ENCODE peak calls at places on chromosomes 5 and 9, in eight cellular contexts. One of them, this sample, is unnamed.

GRCh38 chr9:72149231-72149975 is at the start of gene GDA:
- DNase-seq in trophoblast cell: peak; percentile 76
- DNase-seq in gastrocnemius medialis: no peak
- DNase-seq in MM.1S: no peak
- DNase-seq in HAP-1: no peak
- DNase-seq in neural progenitor cell: peak; percentile 66
- DNase-seq in sigmoid colon: no peak
- DNase-seq in GM12878: no peak
- DNase-seq in this sample: no peak

GRCh38 chr5:172361566-172362238 is 78.1 kb upstream of the UBTD2 start:
- DNase-seq in trophoblast cell: peak; percentile 99
- DNase-seq in gastrocnemius medialis: peak; percentile 24
- DNase-seq in MM.1S: no peak
- DNase-seq in HAP-1: no peak
- DNase-seq in neural progenitor cell: no peak
- DNase-seq in sigmoid colon: no peak
- DNase-seq in GM12878: peak; percentile 55
- DNase-seq in this sample: no peak

GRCh38 chr5:137572042-137572695 is 73.0 kb upstream of the SPOCK1 start:
- DNase-seq in trophoblast cell: no peak
- DNase-seq in gastrocnemius medialis: no peak
- DNase-seq in MM.1S: no peak
- DNase-seq in HAP-1: no peak
- DNase-seq in neural progenitor cell: no peak
- DNase-seq in sigmoid colon: no peak
- DNase-seq in GM12878: no peak
- DNase-seq in this sample: no peak

GRCh38 chr5:24163091-24163490 is 481.7 kb downstream of the CDH10 start:
- DNase-seq in trophoblast cell: peak; percentile 95
- DNase-seq in gastrocnemius medialis: no peak
- DNase-seq in MM.1S: no peak
- DNase-seq in HAP-1: no peak
- DNase-seq in neural progenitor cell: no peak
- DNase-seq in sigmoid colon: no peak
- DNase-seq in GM12878: no peak
- DNase-seq in this sample: no peak

GRCh38 chr5:168288349-168289245 is 2.8 kb upstream of the WWC1 start:
- DNase-seq in trophoblast cell: peak; percentile 97
- DNase-seq in gastrocnemius medialis: no peak
- DNase-seq in MM.1S: no peak
- DNase-seq in HAP-1: no peak
- DNase-seq in neural progenitor cell: peak; percentile 35
- DNase-seq in sigmoid colon: no peak
- DNase-seq in GM12878: no peak
- DNase-seq in this sample: no peak

GRCh38 chr5:27748847-27749246 is 710.5 kb upstream of the CDH9 start:
- DNase-seq in trophoblast cell: peak; percentile 8
- DNase-seq in gastrocnemius medialis: no peak
- DNase-seq in MM.1S: no peak
- DNase-seq in HAP-1: no peak
- DNase-seq in neural progenitor cell: no peak
- DNase-seq in sigmoid colon: no peak
- DNase-seq in GM12878: no peak
- DNase-seq in this sample: no peak

GRCh38 chr5:169161022-169161680 is 139.8 kb downstream of the SLIT3 start:
- DNase-seq in trophoblast cell: peak; percentile 67
- DNase-seq in gastrocnemius medialis: peak; percentile 6
- DNase-seq in MM.1S: no peak
- DNase-seq in HAP-1: no peak
- DNase-seq in neural progenitor cell: peak; percentile 79
- DNase-seq in sigmoid colon: peak; percentile 82
- DNase-seq in GM12878: no peak
- DNase-seq in this sample: peak; percentile 71

GRCh38 chr5:38023799-38024198 is 184.0 kb upstream of the GDNF start:
- DNase-seq in trophoblast cell: no peak
- DNase-seq in gastrocnemius medialis: no peak
- DNase-seq in MM.1S: no peak
- DNase-seq in HAP-1: no peak
- DNase-seq in neural progenitor cell: no peak
- DNase-seq in sigmoid colon: no peak
- DNase-seq in GM12878: no peak
- DNase-seq in this sample: no peak

GRCh38 chr9:98099898-98100297 is 19.1 kb downstream of the TRIM14 start:
- DNase-seq in trophoblast cell: no peak
- DNase-seq in gastrocnemius medialis: no peak
- DNase-seq in MM.1S: no peak
- DNase-seq in HAP-1: no peak
- DNase-seq in neural progenitor cell: no peak
- DNase-seq in sigmoid colon: no peak
- DNase-seq in GM12878: no peak
- DNase-seq in this sample: no peak

GRCh38 chr9:101716629-101717028 is 21.8 kb downstream of the GRIN3A start:
- DNase-seq in trophoblast cell: no peak
- DNase-seq in gastrocnemius medialis: no peak
- DNase-seq in MM.1S: no peak
- DNase-seq in HAP-1: no peak
- DNase-seq in neural progenitor cell: no peak
- DNase-seq in sigmoid colon: no peak
- DNase-seq in GM12878: no peak
- DNase-seq in this sample: no peak

GRCh38 chr5:113682497-113683136 is 169.1 kb downstream of the YTHDC2 start:
- DNase-seq in trophoblast cell: no peak
- DNase-seq in gastrocnemius medialis: no peak
- DNase-seq in MM.1S: no peak
- DNase-seq in HAP-1: no peak
- DNase-seq in neural progenitor cell: peak; percentile 40
- DNase-seq in sigmoid colon: no peak
- DNase-seq in GM12878: no peak
- DNase-seq in this sample: no peak

GRCh38 chr9:82890401-82890800 is 172.5 kb downstream of the RASEF start:
- DNase-seq in trophoblast cell: no peak
- DNase-seq in gastrocnemius medialis: no peak
- DNase-seq in MM.1S: no peak
- DNase-seq in HAP-1: no peak
- DNase-seq in neural progenitor cell: no peak
- DNase-seq in sigmoid colon: no peak
- DNase-seq in GM12878: no peak
- DNase-seq in this sample: no peak

GRCh38 chr5:153610009-153610408 is 119.5 kb downstream of the GRIA1 start:
- DNase-seq in trophoblast cell: no peak
- DNase-seq in gastrocnemius medialis: no peak
- DNase-seq in MM.1S: no peak
- DNase-seq in HAP-1: no peak
- DNase-seq in neural progenitor cell: no peak
- DNase-seq in sigmoid colon: no peak
- DNase-seq in GM12878: no peak
- DNase-seq in this sample: no peak

GRCh38 chr5:93583525-93583798 is 440 bp downstream of the NR2F1 start:
- DNase-seq in trophoblast cell: no peak
- DNase-seq in gastrocnemius medialis: no peak
- DNase-seq in MM.1S: no peak
- DNase-seq in HAP-1: no peak
- DNase-seq in neural progenitor cell: no peak
- DNase-seq in sigmoid colon: no peak
- DNase-seq in GM12878: no peak
- DNase-seq in this sample: no peak

GRCh38 chr9:90449213-90449925 is 193.3 kb downstream of the DIRAS2 start:
- DNase-seq in trophoblast cell: peak; percentile 19
- DNase-seq in gastrocnemius medialis: no peak
- DNase-seq in MM.1S: no peak
- DNase-seq in HAP-1: no peak
- DNase-seq in neural progenitor cell: no peak
- DNase-seq in sigmoid colon: no peak
- DNase-seq in GM12878: no peak
- DNase-seq in this sample: no peak

GRCh38 chr5:94080390-94080789 is 339.0 kb upstream of the POU5F2 start:
- DNase-seq in trophoblast cell: no peak
- DNase-seq in gastrocnemius medialis: no peak
- DNase-seq in MM.1S: no peak
- DNase-seq in HAP-1: no peak
- DNase-seq in neural progenitor cell: no peak
- DNase-seq in sigmoid colon: no peak
- DNase-seq in GM12878: no peak
- DNase-seq in this sample: no peak

GRCh38 chr9:94920439-94920951 is 194.0 kb downstream of the AOPEP start:
- DNase-seq in trophoblast cell: peak; percentile 32
- DNase-seq in gastrocnemius medialis: no peak
- DNase-seq in MM.1S: no peak
- DNase-seq in HAP-1: no peak
- DNase-seq in neural progenitor cell: no peak
- DNase-seq in sigmoid colon: peak; percentile 79
- DNase-seq in GM12878: no peak
- DNase-seq in this sample: peak; percentile 78

GRCh38 chr5:6372251-6373080 is 5.9 kb downstream of the MED10 start:
- DNase-seq in trophoblast cell: no peak
- DNase-seq in gastrocnemius medialis: no peak
- DNase-seq in MM.1S: no peak
- DNase-seq in HAP-1: no peak
- DNase-seq in neural progenitor cell: no peak
- DNase-seq in sigmoid colon: no peak
- DNase-seq in GM12878: no peak
- DNase-seq in this sample: no peak

GRCh38 chr5:27290166-27290565 is 251.8 kb upstream of the CDH9 start:
- DNase-seq in trophoblast cell: no peak
- DNase-seq in gastrocnemius medialis: no peak
- DNase-seq in MM.1S: no peak
- DNase-seq in HAP-1: no peak
- DNase-seq in neural progenitor cell: no peak
- DNase-seq in sigmoid colon: no peak
- DNase-seq in GM12878: no peak
- DNase-seq in this sample: no peak

GRCh38 chr9:3241290-3241689 is 284.5 kb downstream of the RFX3 start:
- DNase-seq in trophoblast cell: no peak
- DNase-seq in gastrocnemius medialis: no peak
- DNase-seq in MM.1S: no peak
- DNase-seq in HAP-1: no peak
- DNase-seq in neural progenitor cell: peak; percentile 46
- DNase-seq in sigmoid colon: no peak
- DNase-seq in GM12878: no peak
- DNase-seq in this sample: no peak

GRCh38 chr9:36961568-36962360 is 72.3 kb downstream of the PAX5 start:
- DNase-seq in trophoblast cell: no peak
- DNase-seq in gastrocnemius medialis: no peak
- DNase-seq in MM.1S: no peak
- DNase-seq in HAP-1: no peak
- DNase-seq in neural progenitor cell: no peak
- DNase-seq in sigmoid colon: no peak
- DNase-seq in GM12878: no peak
- DNase-seq in this sample: no peak

DNA sequence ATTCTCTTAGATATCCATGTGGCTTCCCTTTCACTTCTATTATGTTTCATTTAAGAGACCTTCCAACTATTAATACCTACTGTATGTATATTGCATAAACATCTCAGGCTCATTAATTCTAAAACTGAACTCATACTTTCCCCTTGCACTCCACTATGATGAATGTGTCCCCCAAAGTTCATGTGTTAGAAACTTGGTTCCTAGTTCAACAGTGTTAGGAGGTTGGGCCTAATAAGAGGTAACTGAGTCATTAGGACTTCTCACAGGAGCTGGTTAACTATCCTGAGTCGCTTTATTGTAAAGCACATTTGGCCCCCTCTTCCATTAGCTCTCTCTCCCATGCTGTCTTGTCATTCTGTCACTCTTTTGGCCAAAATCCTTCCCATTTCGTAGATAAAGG is 22.0 kb downstream of the ANKHD1 start:
- DNase-seq in trophoblast cell: no peak
- DNase-seq in gastrocnemius medialis: no peak
- DNase-seq in MM.1S: no peak
- DNase-seq in HAP-1: no peak
- DNase-seq in neural progenitor cell: no peak
- DNase-seq in sigmoid colon: no peak
- DNase-seq in GM12878: no peak
- DNase-seq in this sample: no peak
- H3K9me3 ChIP-seq in trophoblast cell: no peaks in the 10 kb centered on the region
- H3K9me3 ChIP-seq in gastrocnemius medialis: no peaks in the 10 kb centered on the region
- H3K9me3 ChIP-seq in MM.1S: no peaks in the 10 kb centered on the region
- H3K9me3 ChIP-seq in HAP-1: no peaks in the 10 kb centered on the region
- H3K9me3 ChIP-seq in neural progenitor cell: no peaks in the 10 kb centered on the region
- H3K9me3 ChIP-seq in sigmoid colon: no peaks in the 10 kb centered on the region
- H3K9me3 ChIP-seq in GM12878: no peaks in the 10 kb centered on the region
- H3K9me3 ChIP-seq in this sample: no peaks in the 10 kb centered on the region

DNA sequence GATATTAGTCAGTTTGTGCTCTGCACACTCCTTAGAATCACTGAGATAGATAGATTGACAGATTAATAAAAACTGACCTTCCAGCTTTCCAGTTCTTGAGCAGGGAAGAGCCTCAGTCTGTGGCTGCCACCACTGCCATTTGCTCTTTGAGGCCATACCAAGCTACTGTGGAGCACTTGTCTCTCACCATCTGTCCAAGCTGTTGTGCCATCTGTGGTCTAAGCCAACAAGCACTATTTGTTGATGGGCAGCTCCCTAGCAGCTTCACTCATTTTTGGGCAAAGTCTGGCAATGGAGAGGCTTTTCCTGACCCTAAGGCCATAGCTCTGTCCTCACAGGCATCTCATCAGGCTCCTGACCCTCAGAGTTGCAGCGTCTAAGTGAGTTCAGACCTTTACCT is 30.4 kb downstream of the HTR1A start:
- DNase-seq in trophoblast cell: no peak
- DNase-seq in gastrocnemius medialis: no peak
- DNase-seq in MM.1S: no peak
- DNase-seq in HAP-1: no peak
- DNase-seq in neural progenitor cell: no peak
- DNase-seq in sigmoid colon: no peak
- DNase-seq in GM12878: no peak
- DNase-seq in this sample: no peak
- H3K9me3 ChIP-seq in trophoblast cell: no peaks in the 10 kb centered on the region
- H3K9me3 ChIP-seq in gastrocnemius medialis: no peaks in the 10 kb centered on the region
- H3K9me3 ChIP-seq in MM.1S: no peaks in the 10 kb centered on the region
- H3K9me3 ChIP-seq in HAP-1: no peaks in the 10 kb centered on the region
- H3K9me3 ChIP-seq in neural progenitor cell: no peaks in the 10 kb centered on the region
- H3K9me3 ChIP-seq in sigmoid colon: no peaks in the 10 kb centered on the region
- H3K9me3 ChIP-seq in GM12878: no peaks in the 10 kb centered on the region
- H3K9me3 ChIP-seq in this sample: no peaks in the 10 kb centered on the region

GRCh38 chr5:2658421-2658820 is 93.1 kb downstream of the IRX2 start:
- DNase-seq in trophoblast cell: peak; percentile 48
- DNase-seq in gastrocnemius medialis: no peak
- DNase-seq in MM.1S: no peak
- DNase-seq in HAP-1: no peak
- DNase-seq in neural progenitor cell: no peak
- DNase-seq in sigmoid colon: no peak
- DNase-seq in GM12878: no peak
- DNase-seq in this sample: no peak
- H3K9me3 ChIP-seq in trophoblast cell: peaks cover 2% of the 10 kb centered on the region
- H3K9me3 ChIP-seq in gastrocnemius medialis: no peaks in the 10 kb centered on the region
- H3K9me3 ChIP-seq in MM.1S: no peaks in the 10 kb centered on the region
- H3K9me3 ChIP-seq in HAP-1: no peaks in the 10 kb centered on the region
- H3K9me3 ChIP-seq in neural progenitor cell: no peaks in the 10 kb centered on the region
- H3K9me3 ChIP-seq in sigmoid colon: no peaks in the 10 kb centered on the region
- H3K9me3 ChIP-seq in GM12878: no peaks in the 10 kb centered on the region
- H3K9me3 ChIP-seq in this sample: no peaks in the 10 kb centered on the region

DNA sequence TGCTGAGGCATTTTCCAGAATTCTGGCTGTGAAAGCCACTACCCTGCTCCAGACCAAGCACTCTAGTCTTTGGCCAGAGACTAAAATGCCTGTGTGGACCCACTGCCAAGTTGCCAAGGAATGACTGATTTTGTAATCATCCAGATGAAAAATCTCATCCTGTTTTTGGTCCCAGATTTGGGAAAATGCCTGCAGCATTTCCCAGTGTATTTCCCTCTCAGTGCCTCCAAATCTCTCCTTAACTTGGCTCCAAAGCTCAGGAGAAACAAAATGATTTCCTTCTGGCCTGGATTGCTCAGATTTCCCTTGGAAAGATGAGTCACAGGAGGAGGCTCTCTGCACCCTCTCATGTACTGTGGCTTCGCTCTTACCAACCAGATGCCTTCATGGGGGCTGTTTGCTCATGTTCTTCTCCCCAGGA is 335.2 kb upstream of the TARS1 start:
- DNase-seq in trophoblast cell: no peak
- DNase-seq in gastrocnemius medialis: no peak
- DNase-seq in MM.1S: no peak
- DNase-seq in HAP-1: no peak
- DNase-seq in neural progenitor cell: no peak
- DNase-seq in sigmoid colon: no peak
- DNase-seq in GM12878: no peak
- DNase-seq in this sample: no peak
- H3K9me3 ChIP-seq in trophoblast cell: peaks cover 11% of the 10 kb centered on the region
- H3K9me3 ChIP-seq in gastrocnemius medialis: no peaks in the 10 kb centered on the region
- H3K9me3 ChIP-seq in MM.1S: no peaks in the 10 kb centered on the region
- H3K9me3 ChIP-seq in HAP-1: no peaks in the 10 kb centered on the region
- H3K9me3 ChIP-seq in neural progenitor cell: no peaks in the 10 kb centered on the region
- H3K9me3 ChIP-seq in sigmoid colon: no peaks in the 10 kb centered on the region
- H3K9me3 ChIP-seq in GM12878: no peaks in the 10 kb centered on the region
- H3K9me3 ChIP-seq in this sample: peaks cover 38% of the 10 kb centered on the region